ENCODE peak calls at places on chromosomes 11 and 22, in seven cellular contexts. U, D, J, W, F, O and A are unnamed samples.

GRCh38 chr22:32823024-32823730 is 21.7 kb downstream of the TIMP3 start:
- DNase-seq in U (peak; percentile 48), D (peak; percentile 51), J (peak; percentile 92), W (no peak), F (peak; percentile 26), O (no peak), A (no peak)

GRCh38 chr11:19660076-19660475 is 52.6 kb upstream of the NAV2 start:
- DNase-seq in U (peak; percentile 97), D (peak; percentile 27), J (peak; percentile 63), W (no peak), F (peak; percentile 96), O (no peak), A (no peak)

GRCh38 chr11:24234822-24235508 is 261.9 kb upstream of the LUZP2 start:
- DNase-seq in U (peak; percentile 51), D (peak; percentile 19), J (no peak), W (no peak), F (peak; percentile 68), O (no peak), A (peak; percentile 40)

GRCh38 chr22:40552070-40552469 is 84.4 kb downstream of the MRTFA start:
- DNase-seq in U (no peak), D (no peak), J (no peak), W (no peak), F (no peak), O (no peak), A (no peak)

GRCh38 chr11:34168642-34169051 is 63.2 kb downstream of the NAT10 start:
- DNase-seq in U (no peak), D (no peak), J (no peak), W (no peak), F (peak; percentile 20), O (no peak), A (no peak)

GRCh38 chr11:64764753-64765152 is 5.0 kb upstream of the PYGM start:
- DNase-seq in U (no peak), D (no peak), J (peak; percentile 38), W (no peak), F (no peak), O (no peak), A (no peak)

GRCh38 chr11:102241026-102241425 is 76.3 kb upstream of the BIRC3 start:
- DNase-seq in U (peak; percentile 68), D (no peak), J (no peak), W (no peak), F (no peak), O (no peak), A (no peak)

GRCh38 chr11:117872962-117873827 is 3.3 kb downstream of the FXYD6 start:
- DNase-seq in U (no peak), D (no peak), J (no peak), W (no peak), F (no peak), O (no peak), A (no peak)

GRCh38 chr22:28002181-28002700 is 83.2 kb upstream of the PITPNB start:
- DNase-seq in U (no peak), D (no peak), J (no peak), W (no peak), F (no peak), O (no peak), A (peak; percentile 10)

GRCh38 chr22:24926849-24927579 is 19.5 kb downstream of the LHFPL7 start:
- DNase-seq in U (peak; percentile 50), D (no peak), J (no peak), W (peak; percentile 46), F (peak; percentile 30), O (no peak), A (no peak)

GRCh38 chr11:113001709-113002108 is 40.5 kb downstream of the NCAM1 start:
- DNase-seq in U (no peak), D (no peak), J (no peak), W (no peak), F (peak; percentile 6), O (no peak), A (peak; percentile 84)

GRCh38 chr11:111514216-111515031 is at the start of gene HOATZ:
- DNase-seq in U (no peak), D (no peak), J (peak; percentile 90), W (no peak), F (no peak), O (peak; percentile 11), A (no peak)

GRCh38 chr11:131661137-131661536 is 290.7 kb downstream of the NTM start:
- DNase-seq in U (peak; percentile 75), D (no peak), J (peak; percentile 32), W (no peak), F (no peak), O (no peak), A (no peak)

GRCh38 chr22:49720279-49720959 is 107.3 kb downstream of the BRD1 start:
- DNase-seq in U (no peak), D (no peak), J (peak; percentile 30), W (no peak), F (no peak), O (no peak), A (peak; percentile 72)

GRCh38 chr22:37260939-37261338 is 16.9 kb upstream of the RAC2 start:
- DNase-seq in U (peak; percentile 63), D (peak; percentile 62), J (peak; percentile 88), W (no peak), F (no peak), O (no peak), A (peak; percentile 65)

GRCh38 chr22:24968066-24968561 is 15.6 kb downstream of the KIAA1671 start:
- DNase-seq in U (peak; percentile 91), D (peak; percentile 70), J (peak; percentile 94), W (no peak), F (peak; percentile 87), O (no peak), A (no peak)

GRCh38 chr11:44716256-44716655 is 10.5 kb upstream of the TSPAN18 start:
- DNase-seq in U (no peak), D (no peak), J (no peak), W (no peak), F (no peak), O (no peak), A (no peak)

GRCh38 chr11:63998558-63999348 is 12.5 kb downstream of the OTUB1 start:
- DNase-seq in U (peak; percentile 35), D (no peak), J (peak; percentile 89), W (no peak), F (no peak), O (no peak), A (no peak)

GRCh38 chr11:61749607-61750217 is 2.7 kb upstream of the MYRF start:
- DNase-seq in U (no peak), D (no peak), J (peak; percentile 67), W (no peak), F (no peak), O (no peak), A (no peak)

GRCh38 chr11:8386134-8386864 is 122.6 kb upstream of the LMO1 start:
- DNase-seq in U (no peak), D (no peak), J (no peak), W (no peak), F (no peak), O (no peak), A (no peak)

GRCh38 chr11:46696212-46696558 is 4.2 kb downstream of the ARHGAP1 start:
- DNase-seq in U (no peak), D (peak; percentile 37), J (no peak), W (no peak), F (no peak), O (no peak), A (no peak)

GRCh38 chr11:44180107-44180506 is 84.6 kb downstream of the EXT2 start:
- DNase-seq in U (no peak), D (no peak), J (no peak), W (no peak), F (no peak), O (no peak), A (no peak)

GRCh38 chr11:29214833-29215232 is 802.0 kb downstream of the KCNA4 start:
- DNase-seq in U (no peak), D (no peak), J (no peak), W (no peak), F (no peak), O (no peak), A (no peak)

GRCh38 chr22:22886546-22886945 is 1.1 kb upstream of the IGLL5 start:
- DNase-seq in U (no peak), D (no peak), J (peak; percentile 26), W (no peak), F (no peak), O (no peak), A (no peak)

GRCh38 chr11:34830648-34831047 is 85.5 kb downstream of the APIP start:
- DNase-seq in U (peak; percentile 44), D (no peak), J (no peak), W (no peak), F (peak; percentile 27), O (no peak), A (peak; percentile 29)